ENCODE peak calls at places on chromosomes 13 and 19, in ten cellular contexts. Z is Kasumi-1; K is activated T-cell treated with anti-CD3 and anti-CD28 coated beads, Interleukin-2, amount 50 U/mL, for 72 hours; S is astrocyte; O is caudate nucleus; E is fibroblast of the aortic adventitia; C is type B pancreatic cell; P is activated CD8-positive, alpha-beta memory T cell treated with anti-CD3 and anti-CD28 coated beads for 4 hours; I is amniotic stem cell; A is NCI-H1694 treated with DMSO at 0.1 percent for 48 hours. Q is an unnamed sample.
A peak's percentile ranks its signal among the peaks of the same experiment; 100 is the strongest.

GRCh38 chr19:47813995-47814328 is 7.8 kb upstream of the CRX start:
- DNase-seq in Z (no peak), K (no peak), S (no peak), O (no peak), E (no peak), C (no peak), P (no peak), I (no peak), A (no peak), Q (no peak)

GRCh38 chr19:44878119-44878865 is 12.8 kb upstream of the TOMM40 start:
- DNase-seq in Z (no peak), K (no peak), S (no peak), O (no peak), E (no peak), C (no peak), P (no peak), I (no peak), A (no peak), Q (no peak)

GRCh38 chr19:7970716-7971448 is 27.4 kb upstream of the TIMM44 start:
- DNase-seq in Z (peak; percentile 9), K (peak; percentile 29), S (no peak), O (no peak), E (peak; percentile 30), C (no peak), P (no peak), I (no peak), A (peak; percentile 21), Q (peak; percentile 68)

GRCh38 chr13:74316531-74316930 is 182.3 kb upstream of the KLF12 start:
- DNase-seq in Z (no peak), K (no peak), S (peak; percentile 76), O (no peak), E (no peak), C (no peak), P (no peak), I (no peak), A (no peak), Q (no peak)

GRCh38 chr13:18212873-18213272 is 968.8 kb downstream of the TUBA3C start:
- DNase-seq in Z (no peak), K (no peak), S (no peak), O (no peak), E (no peak), C (no peak), P (no peak), I (no peak), A (no peak), Q (peak; percentile 12)

GRCh38 chr13:98351636-98352035 is 174.6 kb upstream of the RNF113B start:
- DNase-seq in Z (no peak), K (no peak), S (no peak), O (no peak), E (no peak), C (no peak), P (no peak), I (no peak), A (no peak), Q (no peak)

GRCh38 chr13:77729502-77730221 is 32.2 kb downstream of the SLAIN1 start:
- DNase-seq in Z (no peak), K (peak; percentile 56), S (no peak), O (no peak), E (no peak), C (no peak), P (no peak), I (no peak), A (no peak), Q (peak; percentile 45)

GRCh38 chr19:1408300-1409203 is 1.2 kb downstream of the DAZAP1 start:
- DNase-seq in Z (peak; percentile 10), K (peak; percentile 66), S (peak; percentile 36), O (no peak), E (peak; percentile 66), C (no peak), P (peak; percentile 30), I (no peak), A (no peak), Q (peak; percentile 68)

GRCh38 chr13:99103536-99103935 is 97.1 kb upstream of the UBAC2 start:
- DNase-seq in Z (no peak), K (no peak), S (no peak), O (no peak), E (no peak), C (no peak), P (no peak), I (no peak), A (no peak), Q (no peak)

GRCh38 chr19:42122691-42123607 is 9.3 kb downstream of the POU2F2 start:
- DNase-seq in Z (no peak), K (peak; percentile 81), S (no peak), O (no peak), E (no peak), C (no peak), P (peak; percentile 67), I (no peak), A (no peak), Q (peak; percentile 67)

GRCh38 chr19:7242601-7243258 is 51.5 kb downstream of the INSR start:
- DNase-seq in Z (peak; percentile 5), K (no peak), S (peak; percentile 72), O (no peak), E (peak; percentile 92), C (no peak), P (no peak), I (peak; percentile 3), A (no peak), Q (peak; percentile 56)

GRCh38 chr19:55146648-55147218 is 2.3 kb downstream of the TNNT1 start:
- DNase-seq in Z (peak; percentile 27), K (no peak), S (no peak), O (no peak), E (no peak), C (no peak), P (no peak), I (no peak), A (peak; percentile 32), Q (no peak)

GRCh38 chr19:39951686-39952085 is 17.3 kb upstream of the FCGBP start:
- DNase-seq in Z (peak; percentile 18), K (no peak), S (peak; percentile 10), O (no peak), E (peak; percentile 25), C (no peak), P (no peak), I (no peak), A (no peak), Q (no peak)

GRCh38 chr19:46828484-46828883 is 22.2 kb downstream of the AP2S1 start:
- DNase-seq in Z (no peak), K (peak; percentile 63), S (peak; percentile 39), O (no peak), E (no peak), C (no peak), P (peak; percentile 53), I (no peak), A (no peak), Q (no peak)

GRCh38 chr13:47723898-47724297 is 277.2 kb downstream of the SUCLA2 start:
- DNase-seq in Z (no peak), K (no peak), S (no peak), O (no peak), E (no peak), C (no peak), P (no peak), I (no peak), A (no peak), Q (no peak)

GRCh38 chr13:113949546-113949945 is 24.3 kb downstream of the C13orf46 start:
- DNase-seq in Z (no peak), K (no peak), S (no peak), O (no peak), E (no peak), C (no peak), P (no peak), I (no peak), A (no peak), Q (no peak)

GRCh38 chr19:2478324-2478755 is 2.4 kb downstream of the GADD45B start:
- DNase-seq in Z (peak; percentile 92), K (peak; percentile 70), S (peak; percentile 57), O (peak; percentile 35), E (peak; percentile 74), C (no peak), P (no peak), I (no peak), A (peak; percentile 43), Q (no peak)

GRCh38 chr19:41753936-41754529 is 1.3 kb upstream of the CEACAM6 start:
- DNase-seq in Z (peak; percentile 34), K (peak; percentile 71), S (no peak), O (no peak), E (peak; percentile 22), C (no peak), P (peak; percentile 49), I (no peak), A (peak; percentile 20), Q (no peak)

GRCh38 chr19:43574424-43575155 is 737 bp downstream of the XRCC1 start:
- DNase-seq in Z (no peak), K (no peak), S (peak; percentile 64), O (no peak), E (no peak), C (no peak), P (no peak), I (no peak), A (no peak), Q (no peak)

GRCh38 chr13:26710166-26710565 is 50.4 kb downstream of the GPR12 start:
- DNase-seq in Z (no peak), K (no peak), S (no peak), O (no peak), E (no peak), C (peak; percentile 51), P (no peak), I (no peak), A (no peak), Q (no peak)

GRCh38 chr13:52850396-52851152 is 2.1 kb upstream of the PCDH8 start:
- DNase-seq in Z (peak; percentile 83), K (peak; percentile 70), S (peak; percentile 4), O (no peak), E (peak; percentile 34), C (peak; percentile 90), P (no peak), I (peak; percentile 8), A (peak; percentile 81), Q (peak; percentile 80)

GRCh38 chr13:24502567-24503375 is 9.8 kb downstream of the PARP4 start:
- DNase-seq in Z (no peak), K (no peak), S (peak; percentile 66), O (no peak), E (peak; percentile 64), C (no peak), P (no peak), I (peak; percentile 15), A (no peak), Q (no peak)

GRCh38 chr19:1122972-1123363 is 19.2 kb downstream of the GPX4 start:
- DNase-seq in Z (peak; percentile 10), K (peak; percentile 70), S (peak; percentile 44), O (no peak), E (peak; percentile 64), C (no peak), P (no peak), I (no peak), A (no peak), Q (peak; percentile 92)

GRCh38 chr19:14450168-14450874 is 17.2 kb downstream of the PKN1 start:
- DNase-seq in Z (peak; percentile 69), K (peak; percentile 74), S (no peak), O (no peak), E (no peak), C (no peak), P (peak; percentile 28), I (no peak), A (no peak), Q (peak; percentile 78)

GRCh38 chr19:1090731-1091543 is 4.2 kb downstream of the POLR2E start:
- DNase-seq in Z (no peak), K (peak; percentile 71), S (no peak), O (no peak), E (no peak), C (no peak), P (no peak), I (no peak), A (no peak), Q (no peak)

GRCh38 chr13:58804832-58805231 is 1173.3 kb downstream of the PCDH17 start:
- DNase-seq in Z (peak; percentile 18), K (no peak), S (no peak), O (no peak), E (no peak), C (no peak), P (no peak), I (no peak), A (no peak), Q (no peak)

GRCh38 chr13:46045424-46045823 is 7.1 kb downstream of the ZC3H13 start:
- DNase-seq in Z (no peak), K (no peak), S (no peak), O (no peak), E (no peak), C (no peak), P (no peak), I (no peak), A (no peak), Q (no peak)

Q was measured in GM20000.